ENCODE peak calls at places on chromosome 1, in four cellular contexts. Q is heart right ventricle, Z is transverse colon, A is SK-N-SH. E is an unnamed sample.

GRCh38 chr1:193694741-193695140 is 508.3 kb upstream of the B3GALT2 start:
- DNase-seq in Z (no peak), Q (no peak), A (no peak), E (no peak)

GRCh38 chr1:193408782-193409293 is 222.4 kb upstream of the B3GALT2 start:
- DNase-seq in A (no peak), Q (peak), Z (peak), E (no peak)

GRCh38 chr1:3028531-3029282 is 7.4 kb downstream of the ACTRT2 start:
- DNase-seq in Q (no peak), A (no peak), Z (no peak), E (peak)

GRCh38 chr1:84156210-84156621 is 12.1 kb downstream of the PRKACB start:
- DNase-seq in Q (no peak), A (no peak), Z (no peak), E (no peak)

GRCh38 chr1:155961937-155962336 is 16.4 kb downstream of the ARHGEF2 start:
- DNase-seq in A (no peak), Z (peak), Q (peak), E (peak)

GRCh38 chr1:8671313-8671917 is 146.0 kb downstream of the RERE start:
- DNase-seq in Z (no peak), A (peak), Q (no peak), E (no peak)

GRCh38 chr1:1168451-1169411 is 4.9 kb upstream of the TTLL10 start:
- DNase-seq in Z (peak), Q (peak), A (no peak), E (peak)

GRCh38 chr1:61052393-61053280 is 29.7 kb upstream of the NFIA start:
- DNase-seq in Q (no peak), Z (no peak), A (no peak), E (peak)

GRCh38 chr1:176119549-176119948 is 87.5 kb downstream of the COP1 start:
- DNase-seq in A (no peak), Z (no peak), Q (no peak), E (no peak)

GRCh38 chr1:109371271-109371739 is 26.4 kb downstream of the SORT1 start:
- DNase-seq in Z (no peak), A (no peak), Q (no peak), E (no peak)

GRCh38 chr1:26015358-26015757 is 6.2 kb upstream of the EXTL1 start:
- DNase-seq in Z (peak), A (no peak), Q (no peak), E (no peak)

DNA sequence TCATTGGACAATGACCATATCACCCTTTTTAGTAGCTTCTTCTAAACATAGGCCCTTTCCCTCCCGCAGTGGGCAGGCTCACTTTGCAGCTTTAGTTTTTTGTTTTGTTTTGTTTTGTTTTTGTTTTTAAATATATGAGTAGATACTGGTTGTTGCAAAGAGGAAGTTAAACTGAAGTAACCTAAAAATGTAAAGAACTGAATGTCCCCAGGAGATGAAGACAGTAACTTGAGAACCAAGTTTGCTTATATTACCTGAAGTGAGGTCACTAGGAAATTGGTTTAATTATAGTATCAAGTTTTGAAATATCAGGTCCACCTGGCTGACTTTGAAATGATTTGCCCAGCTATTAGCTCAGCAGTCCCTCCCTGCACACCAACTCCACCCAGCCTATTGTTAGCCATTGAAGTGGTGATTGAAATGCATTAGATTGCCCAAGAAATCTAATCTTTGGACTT is 18.2 kb downstream of the SMAP2 start:
- DNase-seq in Z (peak), Q (no peak), A (no peak), E (no peak)
- H3K27ac ChIP-seq in Z (peak), Q (no peak), A (peak), E (no peak)

GRCh38 chr1:153544453-153545066 is 1.0 kb downstream of the S100A4 start:
- DNase-seq in A (peak), Z (no peak), Q (no peak), E (no peak)
- H3K4me3 ChIP-seq in A (no peak), Z (no peak), Q (peak), E (no peak)

GRCh38 chr1:75954594-75954993 is 22.4 kb upstream of the ASB17 start:
- DNase-seq in Z (no peak), A (no peak), Q (no peak), E (no peak)
- TF ChIP-seq CTCF in Z (no peak), A (no peak), Q (no peak), E (no peak)

GRCh38 chr1:89588480-89588879 is 44.4 kb upstream of the LRRC8C start:
- DNase-seq in Z (no peak), A (no peak), Q (no peak), E (no peak)
- H3K27ac ChIP-seq in Z (no peak), A (no peak), Q (no peak), E (no peak)

DNA sequence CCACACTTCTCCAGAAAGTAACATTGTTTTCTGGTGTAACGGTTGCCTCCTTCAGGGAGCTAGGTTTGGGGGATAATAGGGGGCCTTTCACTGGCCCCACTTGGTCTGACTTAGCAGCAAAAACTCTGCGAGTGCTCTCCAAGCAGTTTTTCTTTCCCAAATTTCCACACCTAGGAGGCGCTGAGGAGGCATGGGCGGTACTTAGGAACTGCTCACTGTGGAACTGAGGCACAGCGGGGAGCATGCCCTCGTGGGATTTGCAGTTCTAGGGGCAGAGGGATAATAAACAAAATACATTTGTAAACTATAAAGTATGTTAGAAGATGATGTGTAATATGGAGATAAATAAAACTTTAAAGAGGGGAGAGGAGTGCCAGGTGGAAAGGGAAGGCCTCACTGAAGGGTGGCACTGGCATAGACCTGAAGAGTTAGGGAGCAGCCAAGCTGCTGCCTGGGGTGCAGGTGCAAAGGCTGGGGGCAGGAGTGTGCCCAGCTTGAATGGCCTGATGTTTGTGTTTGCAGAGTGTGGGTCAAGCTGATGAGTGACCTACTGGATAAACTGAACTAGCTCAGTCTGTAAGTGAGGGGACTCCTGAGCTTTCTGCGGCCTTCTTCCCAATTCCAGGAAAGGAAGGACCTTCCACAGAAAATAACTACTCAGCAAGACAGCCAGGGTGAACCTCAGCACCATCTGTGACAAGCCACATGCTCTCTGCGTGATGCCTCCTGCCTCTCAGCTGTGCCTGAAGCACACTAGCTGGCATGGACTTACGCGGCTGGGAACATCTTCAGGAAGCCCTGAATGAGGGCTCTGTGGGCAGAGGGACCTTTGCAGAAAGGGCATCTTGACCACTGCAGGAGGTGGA is 1.9 kb downstream of the EPHX1 start:
- DNase-seq in Z (peak), A (no peak), Q (no peak), E (peak)
- H3K4me3 ChIP-seq in Z (no peak), A (no peak), Q (peak), E (peak)

E was measured in endodermal cell.